ENCODE peak calls at places on chromosomes 12 and 14, in five cellular contexts. One of them, this sample, is unnamed.
A peak's percentile ranks its signal among the peaks of the same experiment; 100 is the strongest.

GRCh38 chr12:114662512-114663177 is 21.3 kb downstream of the TBX3 start:
- DNase-seq in HCT116: peak; percentile 57
- DNase-seq in HepG2: peak; percentile 71
- DNase-seq in GM12878: peak; percentile 3
- DNase-seq in K562: peak; percentile 69
- DNase-seq in this sample: no peak

GRCh38 chr14:33347816-33348215 is 409.1 kb downstream of the NPAS3 start:
- DNase-seq in HCT116: no peak
- DNase-seq in HepG2: no peak
- DNase-seq in GM12878: no peak
- DNase-seq in K562: no peak
- DNase-seq in this sample: no peak

GRCh38 chr12:85280138-85280983 is at the start of gene ALX1:
- DNase-seq in HCT116: no peak
- DNase-seq in HepG2: no peak
- DNase-seq in GM12878: no peak
- DNase-seq in K562: no peak
- DNase-seq in this sample: no peak

GRCh38 chr12:14216405-14217294 is 148.8 kb upstream of the ATF7IP start:
- DNase-seq in HCT116: no peak
- DNase-seq in HepG2: no peak
- DNase-seq in GM12878: no peak
- DNase-seq in K562: peak; percentile 11
- DNase-seq in this sample: peak; percentile 13

GRCh38 chr12:49873361-49873934 is 30.3 kb downstream of the FAIM2 start:
- DNase-seq in HCT116: no peak
- DNase-seq in HepG2: no peak
- DNase-seq in GM12878: no peak
- DNase-seq in K562: no peak
- DNase-seq in this sample: no peak

GRCh38 chr14:96359959-96360358 is 3.2 kb downstream of the ATG2B start:
- DNase-seq in HCT116: no peak
- DNase-seq in HepG2: no peak
- DNase-seq in GM12878: no peak
- DNase-seq in K562: no peak
- DNase-seq in this sample: no peak

GRCh38 chr14:50064993-50065392 is 51.4 kb downstream of the VCPKMT start:
- DNase-seq in HCT116: no peak
- DNase-seq in HepG2: no peak
- DNase-seq in GM12878: peak; percentile 98
- DNase-seq in K562: no peak
- DNase-seq in this sample: no peak

GRCh38 chr12:131908082-131908715 is 13.8 kb downstream of the ULK1 start:
- DNase-seq in HCT116: no peak
- DNase-seq in HepG2: no peak
- DNase-seq in GM12878: no peak
- DNase-seq in K562: no peak
- DNase-seq in this sample: no peak

GRCh38 chr14:54564799-54565235 is 2.1 kb upstream of the SAMD4A start:
- DNase-seq in HCT116: no peak
- DNase-seq in HepG2: peak; percentile 13
- DNase-seq in GM12878: no peak
- DNase-seq in K562: peak; percentile 43
- DNase-seq in this sample: no peak

GRCh38 chr12:27002141-27002540 is 12.0 kb downstream of the TM7SF3 start:
- DNase-seq in HCT116: no peak
- DNase-seq in HepG2: no peak
- DNase-seq in GM12878: no peak
- DNase-seq in K562: no peak
- DNase-seq in this sample: no peak

GRCh38 chr12:90682398-90682797 is 272.6 kb downstream of the CCER1 start:
- DNase-seq in HCT116: no peak
- DNase-seq in HepG2: no peak
- DNase-seq in GM12878: no peak
- DNase-seq in K562: no peak
- DNase-seq in this sample: no peak

GRCh38 chr14:76699901-76700590 is 61.2 kb upstream of the VASH1 start:
- DNase-seq in HCT116: no peak
- DNase-seq in HepG2: no peak
- DNase-seq in GM12878: no peak
- DNase-seq in K562: no peak
- DNase-seq in this sample: no peak

GRCh38 chr12:47139010-47139681 is 59.4 kb upstream of the AMIGO2 start:
- DNase-seq in HCT116: no peak
- DNase-seq in HepG2: no peak
- DNase-seq in GM12878: no peak
- DNase-seq in K562: no peak
- DNase-seq in this sample: no peak

GRCh38 chr14:87908591-87908990 is 84.4 kb downstream of the GALC start:
- DNase-seq in HCT116: no peak
- DNase-seq in HepG2: no peak
- DNase-seq in GM12878: no peak
- DNase-seq in K562: no peak
- DNase-seq in this sample: no peak

GRCh38 chr14:101235042-101235871 is 326.0 kb upstream of the DIO3 start:
- DNase-seq in HCT116: peak; percentile 26
- DNase-seq in HepG2: peak; percentile 47
- DNase-seq in GM12878: no peak
- DNase-seq in K562: peak; percentile 59
- DNase-seq in this sample: peak; percentile 89

GRCh38 chr12:125186471-125187147 is 121.4 kb downstream of the AACS start:
- DNase-seq in HCT116: no peak
- DNase-seq in HepG2: no peak
- DNase-seq in GM12878: no peak
- DNase-seq in K562: no peak
- DNase-seq in this sample: no peak

GRCh38 chr12:120581998-120582397 is 796 bp upstream of the POP5 start:
- DNase-seq in HCT116: no peak
- DNase-seq in HepG2: no peak
- DNase-seq in GM12878: no peak
- DNase-seq in K562: peak; percentile 31
- DNase-seq in this sample: no peak

GRCh38 chr14:52776816-52777215 is 14.6 kb downstream of the GNPNAT1 start:
- DNase-seq in HCT116: no peak
- DNase-seq in HepG2: peak; percentile 17
- DNase-seq in GM12878: no peak
- DNase-seq in K562: no peak
- DNase-seq in this sample: no peak

GRCh38 chr14:97180304-97181200 is 383.4 kb downstream of the VRK1 start:
- DNase-seq in HCT116: peak; percentile 88
- DNase-seq in HepG2: peak; percentile 25
- DNase-seq in GM12878: no peak
- DNase-seq in K562: peak; percentile 38
- DNase-seq in this sample: no peak

GRCh38 chr12:14896477-14897184 is 11.0 kb upstream of the MGP start:
- DNase-seq in HCT116: no peak
- DNase-seq in HepG2: no peak
- DNase-seq in GM12878: no peak
- DNase-seq in K562: peak; percentile 55
- DNase-seq in this sample: no peak

GRCh38 chr12:48023386-48023785 is 19.1 kb upstream of the COL2A1 start:
- DNase-seq in HCT116: no peak
- DNase-seq in HepG2: no peak
- DNase-seq in GM12878: no peak
- DNase-seq in K562: no peak
- DNase-seq in this sample: no peak

GRCh38 chr12:56448860-56449621 is at the start of gene TIMELESS:
- DNase-seq in HCT116: peak; percentile 76
- DNase-seq in HepG2: peak; percentile 82
- DNase-seq in GM12878: peak; percentile 77
- DNase-seq in K562: peak; percentile 94
- DNase-seq in this sample: peak; percentile 67

GRCh38 chr12:1841606-1842182 is 21.3 kb downstream of the LRTM2 start:
- DNase-seq in HCT116: no peak
- DNase-seq in HepG2: no peak
- DNase-seq in GM12878: no peak
- DNase-seq in K562: no peak
- DNase-seq in this sample: no peak

GRCh38 chr14:63508033-63508432 is 35.1 kb downstream of the PPP2R5E start:
- DNase-seq in HCT116: no peak
- DNase-seq in HepG2: peak; percentile 48
- DNase-seq in GM12878: no peak
- DNase-seq in K562: no peak
- DNase-seq in this sample: no peak

GRCh38 chr12:18165422-18165871 is 75.5 kb upstream of the RERGL start:
- DNase-seq in HCT116: no peak
- DNase-seq in HepG2: no peak
- DNase-seq in GM12878: peak; percentile 82
- DNase-seq in K562: no peak
- DNase-seq in this sample: no peak

GRCh38 chr12:57850924-57851323 is 4.4 kb upstream of the CTDSP2 start:
- DNase-seq in HCT116: no peak
- DNase-seq in HepG2: no peak
- DNase-seq in GM12878: no peak
- DNase-seq in K562: no peak
- DNase-seq in this sample: no peak

GRCh38 chr14:74919421-74920165 is 3.5 kb downstream of the RPS6KL1 start:
- DNase-seq in HCT116: no peak
- DNase-seq in HepG2: no peak
- DNase-seq in GM12878: no peak
- DNase-seq in K562: no peak
- DNase-seq in this sample: no peak

GRCh38 chr12:100675432-100675831 is 101.9 kb downstream of the GAS2L3 start:
- DNase-seq in HCT116: no peak
- DNase-seq in HepG2: no peak
- DNase-seq in GM12878: no peak
- DNase-seq in K562: peak; percentile 7
- DNase-seq in this sample: no peak

GRCh38 chr12:40663781-40664180 is 28.5 kb upstream of the CNTN1 start:
- DNase-seq in HCT116: no peak
- DNase-seq in HepG2: no peak
- DNase-seq in GM12878: no peak
- DNase-seq in K562: no peak
- DNase-seq in this sample: no peak

GRCh38 chr14:69701269-69701668 is 65.7 kb upstream of the SRSF5 start:
- DNase-seq in HCT116: no peak
- DNase-seq in HepG2: no peak
- DNase-seq in GM12878: no peak
- DNase-seq in K562: no peak
- DNase-seq in this sample: no peak
- TF ChIP-seq SRF in HCT116: no peak
- TF ChIP-seq SRF in HepG2: no peak
- TF ChIP-seq SRF in GM12878: no peak
- TF ChIP-seq SRF in K562: no peak
- TF ChIP-seq SRF in this sample: no peak

DNA sequence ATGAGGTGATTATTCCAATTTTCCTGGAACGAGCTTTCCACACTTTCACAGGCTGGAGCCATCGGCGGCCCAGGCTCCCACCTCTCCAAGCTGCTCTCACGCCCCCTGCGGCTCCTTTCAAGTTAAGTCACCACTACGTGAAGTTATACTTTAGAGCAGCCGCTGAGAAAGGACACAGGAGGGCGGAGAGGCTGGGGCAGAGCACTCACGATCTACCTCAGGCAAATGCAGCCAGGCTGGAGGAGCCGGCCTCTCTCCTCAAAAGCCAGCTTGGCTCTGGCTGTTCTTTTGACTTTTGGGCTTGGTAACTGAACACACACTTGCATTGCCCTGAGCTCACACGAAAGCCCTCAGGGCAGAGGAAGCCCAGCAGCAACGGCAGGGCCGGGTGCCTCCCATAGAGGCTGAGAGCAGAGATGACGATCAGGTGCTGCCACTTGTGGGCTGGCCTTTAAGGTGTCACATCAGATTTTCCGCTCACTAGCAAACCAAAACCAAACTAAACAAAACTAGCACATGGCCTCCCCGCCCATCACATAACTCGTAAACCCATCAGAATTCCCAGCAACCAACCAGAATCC is 75.2 kb downstream of the PITPNM2 start:
- DNase-seq in HCT116: no peak
- DNase-seq in HepG2: peak; percentile 78
- DNase-seq in GM12878: no peak
- DNase-seq in K562: peak; percentile 63
- DNase-seq in this sample: peak; percentile 33
- TF ChIP-seq SRF in HCT116: no peak
- TF ChIP-seq SRF in HepG2: no peak
- TF ChIP-seq SRF in GM12878: no peak
- TF ChIP-seq SRF in K562: no peak
- TF ChIP-seq SRF in this sample: no peak

GRCh38 chr12:72349491-72349890 is 77.3 kb downstream of the TRHDE start:
- DNase-seq in HCT116: no peak
- DNase-seq in HepG2: no peak
- DNase-seq in GM12878: no peak
- DNase-seq in K562: no peak
- DNase-seq in this sample: no peak

DNA sequence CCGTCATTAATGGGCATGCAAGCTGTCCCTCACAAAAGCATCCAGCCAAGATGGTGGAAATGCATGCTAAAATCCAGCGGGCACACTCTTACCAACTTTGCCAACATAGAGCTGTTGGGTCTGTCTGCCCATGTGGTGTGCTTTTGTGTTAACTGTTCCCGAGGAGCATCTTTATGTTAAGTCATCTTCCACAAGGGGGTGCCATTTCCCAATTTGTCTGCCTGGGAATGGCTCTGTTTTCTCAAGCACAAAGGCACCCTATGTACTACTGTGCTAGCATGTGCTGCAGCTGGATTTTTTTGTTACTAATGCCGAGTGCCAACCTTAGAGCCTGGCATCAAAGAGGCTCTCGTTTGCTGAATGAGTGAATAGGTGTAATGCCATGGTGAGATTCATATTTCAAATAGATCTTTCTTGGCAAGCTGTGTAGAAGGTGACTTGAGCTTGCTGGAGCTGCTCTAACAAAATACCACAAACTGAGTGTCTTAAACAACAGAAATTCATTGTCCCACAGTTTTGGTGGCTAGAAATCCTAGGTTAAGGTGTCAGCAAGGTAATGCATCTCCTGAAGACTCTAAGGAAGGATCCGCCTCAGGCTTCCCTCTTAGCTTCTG is 74.3 kb downstream of the TRHDE start:
- DNase-seq in HCT116: peak; percentile 77
- DNase-seq in HepG2: peak; percentile 62
- DNase-seq in GM12878: peak; percentile 13
- DNase-seq in K562: peak; percentile 60
- DNase-seq in this sample: peak; percentile 83
- TF ChIP-seq SRF in HCT116: no peak
- TF ChIP-seq SRF in HepG2: no peak
- TF ChIP-seq SRF in GM12878: no peak
- TF ChIP-seq SRF in K562: no peak
- TF ChIP-seq SRF in this sample: no peak

DNA sequence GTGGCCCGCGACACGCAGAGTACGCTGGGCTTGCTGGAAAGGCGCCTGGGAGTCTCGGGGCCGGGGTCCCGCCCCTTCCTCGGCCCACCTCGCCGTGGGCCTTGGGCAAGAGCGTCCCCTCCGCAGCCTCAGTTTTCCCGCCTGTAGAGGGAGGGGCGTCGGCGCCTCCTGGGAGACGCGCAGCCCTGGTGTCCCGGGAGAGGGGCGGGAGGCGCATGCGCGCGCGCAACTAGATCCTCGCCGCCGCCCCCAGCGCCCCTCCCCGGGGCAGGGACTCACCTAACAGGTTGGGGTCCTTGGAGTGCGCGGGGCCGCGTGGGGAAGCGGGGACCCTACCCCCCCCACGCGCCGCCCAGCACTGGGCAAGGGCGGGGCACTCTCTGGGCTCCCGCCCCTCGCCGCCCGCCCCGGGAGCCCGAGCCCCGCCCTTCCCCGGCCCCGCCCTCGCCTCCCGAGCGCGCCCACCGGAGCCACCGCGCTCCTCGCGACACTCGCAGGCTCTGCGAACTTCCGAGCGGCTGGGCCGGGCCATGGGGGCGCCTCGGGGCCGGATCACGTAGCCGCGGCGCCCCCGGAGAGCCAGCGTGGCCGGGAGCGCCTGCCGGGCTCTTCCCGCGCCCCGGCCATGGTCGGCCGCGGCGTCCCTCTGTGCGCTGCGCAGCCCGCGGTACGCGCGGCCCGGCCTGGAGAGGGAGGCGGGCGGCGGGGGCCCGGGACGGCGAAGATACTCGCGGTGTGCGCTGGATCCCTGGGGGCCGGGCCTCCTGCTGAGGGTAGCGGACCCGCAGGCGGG is at the start of gene KIF26A:
- DNase-seq in HCT116: peak; percentile 51
- DNase-seq in HepG2: no peak
- DNase-seq in GM12878: no peak
- DNase-seq in K562: no peak
- DNase-seq in this sample: peak; percentile 85
- TF ChIP-seq SRF in HCT116: no peak
- TF ChIP-seq SRF in HepG2: no peak
- TF ChIP-seq SRF in GM12878: no peak
- TF ChIP-seq SRF in K562: no peak
- TF ChIP-seq SRF in this sample: no peak